ENCODE peak calls at places on chromosomes 3 and 15, in seven cellular contexts. D is tibial nerve; T is HCT116; B is adrenal gland; W is GM23248; L is CD8-positive, alpha-beta memory T cell; C is right cardiac atrium. S is an unnamed sample.

GRCh38 chr15:57692709-57693108 is 13.8 kb upstream of the POLR2M start:
- DNase-seq in T (no peak), D (no peak), B (no peak), L (no peak), C (no peak), W (peak; percentile 47), S (no peak)

GRCh38 chr15:61038387-61038786 is 190.7 kb downstream of the RORA start:
- DNase-seq in L (no peak), T (no peak), D (peak; percentile 79), C (no peak), B (peak; percentile 27), W (peak; percentile 26), S (no peak)

GRCh38 chr3:65758871-65759598 is 279.7 kb downstream of the MAGI1 start:
- DNase-seq in D (no peak), C (no peak), L (no peak), B (no peak), T (no peak), W (peak; percentile 34), S (no peak)

GRCh38 chr3:153284282-153284938 is 122.4 kb downstream of the RAP2B start:
- DNase-seq in T (peak; percentile 61), C (peak; percentile 56), L (no peak), D (peak; percentile 79), B (peak; percentile 36), W (peak; percentile 96), S (no peak)

GRCh38 chr3:47961815-47962606 is 54.2 kb downstream of the MAP4 start:
- DNase-seq in B (peak; percentile 10), C (no peak), D (no peak), T (no peak), W (peak; percentile 43), L (peak; percentile 4), S (no peak)

GRCh38 chr3:43253294-43253693 is 33.0 kb upstream of the SNRK start:
- DNase-seq in D (no peak), T (no peak), W (no peak), C (no peak), B (no peak), L (no peak), S (no peak)

GRCh38 chr3:134485075-134485536 is 679 bp downstream of the ANAPC13 start:
- DNase-seq in D (no peak), B (peak; percentile 36), C (peak; percentile 38), W (peak; percentile 49), L (no peak), T (no peak), S (no peak)

GRCh38 chr15:68302729-68303128 is 25.2 kb downstream of the FEM1B start:
- DNase-seq in D (no peak), C (no peak), B (no peak), W (no peak), T (no peak), L (no peak), S (no peak)

GRCh38 chr15:82849556-82850241 is 40.3 kb downstream of the WHAMM start:
- DNase-seq in T (peak; percentile 84), W (peak; percentile 85), C (peak; percentile 89), D (peak; percentile 44), B (peak; percentile 91), L (no peak), S (peak; percentile 88)

GRCh38 chr15:70853270-70853854 is 595 bp downstream of the LARP6 start:
- DNase-seq in L (no peak), W (peak; percentile 88), B (peak; percentile 18), T (no peak), D (peak; percentile 29), C (peak; percentile 73), S (no peak)

GRCh38 chr3:177465243-177465642 is 268.0 kb upstream of the TBL1XR1 start:
- DNase-seq in W (no peak), L (no peak), C (peak; percentile 68), B (no peak), D (peak; percentile 48), T (no peak), S (no peak)

GRCh38 chr3:134449277-134449676 is 36.5 kb downstream of the ANAPC13 start:
- DNase-seq in D (peak; percentile 47), B (peak; percentile 21), L (no peak), W (peak; percentile 73), C (peak; percentile 67), T (no peak), S (peak; percentile 29)

GRCh38 chr3:4824948-4825325 is 154.3 kb upstream of the BHLHE40 start:
- DNase-seq in W (peak; percentile 93), T (peak; percentile 13), B (no peak), D (no peak), L (no peak), C (no peak), S (no peak)

GRCh38 chr3:186509423-186509822 is 34.8 kb downstream of the CRYGS start:
- DNase-seq in D (no peak), L (no peak), B (no peak), T (no peak), W (no peak), C (no peak), S (no peak)

GRCh38 chr3:85567074-85567676 is 608.4 kb downstream of the CADM2 start:
- DNase-seq in C (peak; percentile 49), W (peak; percentile 61), L (no peak), B (peak; percentile 26), D (peak; percentile 60), T (no peak), S (no peak)

GRCh38 chr3:102031834-102032233 is 182.5 kb downstream of the NFKBIZ start:
- DNase-seq in T (no peak), C (no peak), L (no peak), D (no peak), W (no peak), B (no peak), S (no peak)

GRCh38 chr3:44060164-44060563 is 181.5 kb upstream of the TOPAZ1 start:
- DNase-seq in B (no peak), C (no peak), W (no peak), D (no peak), T (no peak), L (no peak), S (no peak)

DNA sequence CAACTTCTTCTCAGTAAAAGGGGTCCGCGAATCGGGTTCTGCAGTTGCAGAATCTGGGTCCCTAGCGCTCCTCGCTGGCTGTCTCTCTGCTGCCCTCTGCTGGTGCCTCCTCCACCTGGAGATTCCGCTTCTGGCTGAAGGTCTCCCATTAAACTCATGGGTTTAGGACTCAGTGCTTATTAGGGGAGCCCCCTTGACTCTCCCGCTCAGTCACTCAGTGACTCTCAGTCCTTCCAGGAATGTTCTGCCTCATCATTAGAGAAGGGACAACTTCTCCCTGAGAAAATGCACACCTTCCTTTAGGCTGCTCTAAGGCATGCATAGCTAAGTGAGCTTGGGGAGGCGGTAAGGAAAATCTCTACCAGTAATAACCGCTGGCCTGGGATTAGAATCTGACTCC is 7.1 kb downstream of the CPN2 start:
- DNase-seq in C (peak; percentile 87), L (peak; percentile 58), W (peak; percentile 68), D (peak; percentile 86), T (peak; percentile 28), B (peak; percentile 79), S (peak; percentile 69)
- H3K27me3 ChIP-seq in C (no peaks in the 10 kb centered on the region), L (no peaks in the 10 kb centered on the region), W (no peaks in the 10 kb centered on the region), D (no peaks in the 10 kb centered on the region), T (no peaks in the 10 kb centered on the region), B (no peaks in the 10 kb centered on the region), S (no peaks in the 10 kb centered on the region)

GRCh38 chr3:192515661-192516040 is 211.7 kb downstream of the FGF12 start:
- DNase-seq in B (no peak), L (no peak), D (no peak), W (peak; percentile 1), T (no peak), C (no peak), S (no peak)

GRCh38 chr3:192516850-192517249 is 210.5 kb downstream of the FGF12 start:
- DNase-seq in W (no peak), L (no peak), T (no peak), C (no peak), D (no peak), B (no peak), S (no peak)

GRCh38 chr3:192514754-192515660 is 212.3 kb downstream of the FGF12 start:
- DNase-seq in D (no peak), L (no peak), T (no peak), B (peak; percentile 24), W (peak; percentile 3), C (peak; percentile 58), S (no peak)

DNA sequence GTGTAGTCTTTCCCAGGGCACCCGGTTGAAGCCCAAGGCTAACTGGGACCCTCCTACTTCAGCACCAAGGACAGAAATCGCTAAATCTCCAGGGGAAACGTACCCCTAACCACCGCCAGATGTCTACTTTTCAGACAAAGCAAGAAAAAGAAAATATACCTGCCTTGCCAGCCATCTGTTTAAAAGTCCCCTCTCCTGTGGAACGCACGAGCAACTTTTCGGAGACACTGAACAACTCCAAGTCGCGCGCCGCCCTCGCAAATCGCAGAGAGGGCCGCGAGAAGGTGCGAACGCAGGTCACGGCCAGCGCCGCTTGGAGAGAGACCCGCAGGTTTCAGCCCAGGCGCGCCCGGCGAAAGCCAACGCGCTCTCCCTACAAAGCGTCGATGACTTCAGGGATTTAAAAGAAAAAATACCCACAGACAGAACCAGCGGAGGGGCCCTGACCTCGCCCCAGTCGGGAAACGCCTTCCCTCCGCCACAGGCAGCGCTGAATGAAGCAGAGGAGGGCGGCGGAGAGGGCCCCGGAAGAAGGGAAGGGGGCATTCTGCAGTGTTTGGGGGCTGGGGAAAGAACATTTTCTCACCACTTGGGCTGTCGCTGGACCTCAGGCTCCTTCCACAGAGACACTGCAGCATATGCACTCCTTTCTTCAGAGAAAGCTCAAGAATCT is 213.1 kb downstream of the FGF12 start:
- DNase-seq in C (no peak), T (no peak), W (peak; percentile 8), L (no peak), D (no peak), B (peak; percentile 8), S (peak; percentile 80)
- H3K27me3 ChIP-seq in C (no peaks in the 10 kb centered on the region), T (peaks cover 16% of the 10 kb centered on the region), W (peaks cover 25% of the 10 kb centered on the region), L (no peaks in the 10 kb centered on the region), D (no peaks in the 10 kb centered on the region), B (peaks cover 32% of the 10 kb centered on the region), S (peaks cover 8% of the 10 kb centered on the region)

GRCh38 chr15:89364741-89365450 is 30.3 kb upstream of the POLG start:
- DNase-seq in W (no peak), C (no peak), L (no peak), B (no peak), T (no peak), D (no peak), S (no peak)

GRCh38 chr15:89367485-89368451 is 33.1 kb upstream of the POLG start:
- DNase-seq in D (no peak), L (no peak), W (no peak), B (no peak), T (no peak), C (no peak), S (no peak)

GRCh38 chr15:89365457-89366055 is 30.9 kb upstream of the POLG start:
- DNase-seq in T (no peak), W (no peak), D (no peak), B (no peak), C (no peak), L (no peak), S (no peak)

GRCh38 chr15:89368566-89369223 is 34.1 kb upstream of the POLG start:
- DNase-seq in D (no peak), W (no peak), B (no peak), L (no peak), C (no peak), T (no peak), S (no peak)

GRCh38 chr15:89366656-89367393 is 32.2 kb upstream of the POLG start:
- DNase-seq in B (no peak), D (no peak), C (no peak), T (no peak), W (no peak), L (no peak), S (no peak)
- H3K27me3 ChIP-seq in B (peaks cover 100% of the 10 kb centered on the region), D (no peaks in the 10 kb centered on the region), C (no peaks in the 10 kb centered on the region), T (peaks cover 6% of the 10 kb centered on the region), W (peaks cover 90% of the 10 kb centered on the region), L (peaks cover 61% of the 10 kb centered on the region), S (no peaks in the 10 kb centered on the region)

GRCh38 chr3:9022305-9022985 is 59.2 kb upstream of the RAD18 start:
- DNase-seq in W (no peak), C (peak; percentile 59), B (no peak), D (no peak), T (no peak), L (no peak), S (no peak)
- H3K27me3 ChIP-seq in W (peaks cover 10% of the 10 kb centered on the region), C (no peaks in the 10 kb centered on the region), B (no peaks in the 10 kb centered on the region), D (no peaks in the 10 kb centered on the region), T (no peaks in the 10 kb centered on the region), L (no peaks in the 10 kb centered on the region), S (no peaks in the 10 kb centered on the region)

GRCh38 chr15:63044077-63044644 is 1.6 kb downstream of the TPM1 start:
- DNase-seq in C (no peak), T (no peak), D (no peak), L (no peak), B (no peak), W (no peak), S (no peak)
- H3K27me3 ChIP-seq in C (no peaks in the 10 kb centered on the region), T (no peaks in the 10 kb centered on the region), D (no peaks in the 10 kb centered on the region), L (peaks cover 55% of the 10 kb centered on the region), B (peaks cover 13% of the 10 kb centered on the region), W (no peaks in the 10 kb centered on the region), S (peaks cover 29% of the 10 kb centered on the region)